ENCODE peak calls at places on chromosome 17, in six cellular contexts. Q is thoracic aorta, K is sigmoid colon, Y is left ventricle myocardium inferior, L is fibroblast of lung, O is breast epithelium. S is an unnamed sample.

GRCh38 chr17:38509772-38510423 is 81.6 kb downstream of the ARHGAP23 start:
- DNase-seq in Q (no peak), K (no peak), Y (no peak), L (peak; percentile 42), O (no peak), S (no peak)

GRCh38 chr17:41178843-41179616 is 1.0 kb upstream of the KRTAP4-2 start:
- DNase-seq in Q (no peak), K (no peak), Y (no peak), L (peak; percentile 3), O (no peak), S (no peak)

GRCh38 chr17:60077226-60077625 is 1.5 kb downstream of the HEATR6 start:
- DNase-seq in Q (no peak), K (no peak), Y (no peak), L (no peak), O (no peak), S (no peak)

GRCh38 chr17:4004517-4005295 is 40.5 kb upstream of the ATP2A3 start:
- DNase-seq in Q (no peak), K (peak; percentile 68), Y (peak; percentile 46), L (peak; percentile 11), O (no peak), S (peak; percentile 80)

GRCh38 chr17:64247836-64248235 is 15.2 kb downstream of the TEX2 start:
- DNase-seq in Q (no peak), K (no peak), Y (no peak), L (no peak), O (no peak), S (no peak)

GRCh38 chr17:19876524-19877161 is 8.9 kb upstream of the ULK2 start:
- DNase-seq in Q (no peak), K (peak; percentile 80), Y (peak; percentile 64), L (no peak), O (peak; percentile 12), S (peak; percentile 81)

GRCh38 chr17:51004249-51004648 is 116.4 kb downstream of the SPAG9 start:
- DNase-seq in Q (no peak), K (no peak), Y (no peak), L (no peak), O (no peak), S (no peak)

GRCh38 chr17:53336281-53336680 is 486.4 kb upstream of the KIF2B start:
- DNase-seq in Q (no peak), K (no peak), Y (no peak), L (peak; percentile 1), O (no peak), S (no peak)

GRCh38 chr17:80380068-80381061 is 34.6 kb upstream of the ENDOV start:
- DNase-seq in Q (no peak), K (peak; percentile 46), Y (no peak), L (no peak), O (peak; percentile 45), S (no peak)

GRCh38 chr17:2233441-2233947 is 70.1 kb downstream of the SMG6 start:
- DNase-seq in Q (peak; percentile 25), K (peak; percentile 69), Y (peak; percentile 33), L (peak; percentile 88), O (no peak), S (no peak)

GRCh38 chr17:75340636-75341035 is 51.4 kb upstream of the SLC25A19 start:
- DNase-seq in Q (no peak), K (no peak), Y (no peak), L (peak; percentile 62), O (no peak), S (no peak)

GRCh38 chr17:41421116-41421515 is 3.3 kb downstream of the KRT37 start:
- DNase-seq in Q (no peak), K (no peak), Y (no peak), L (peak; percentile 80), O (no peak), S (no peak)

GRCh38 chr17:32854177-32854576 is 22.7 kb downstream of the MYO1D start:
- DNase-seq in Q (no peak), K (no peak), Y (no peak), L (peak; percentile 11), O (no peak), S (no peak)

GRCh38 chr17:40597168-40598020 is 32.1 kb upstream of the CCR7 start:
- DNase-seq in Q (no peak), K (no peak), Y (no peak), L (no peak), O (no peak), S (no peak)

GRCh38 chr17:83005639-83006038 is 73.8 kb upstream of the METRNL start:
- DNase-seq in Q (no peak), K (no peak), Y (no peak), L (no peak), O (no peak), S (no peak)

GRCh38 chr17:82065638-82066303 is at the start of gene DUS1L:
- DNase-seq in Q (no peak), K (peak; percentile 80), Y (peak; percentile 74), L (peak; percentile 49), O (peak; percentile 67), S (peak; percentile 87)

GRCh38 chr17:28494445-28495188 is 11.5 kb upstream of the FOXN1 start:
- DNase-seq in Q (no peak), K (peak; percentile 75), Y (peak; percentile 66), L (peak; percentile 38), O (peak; percentile 82), S (peak; percentile 87)

GRCh38 chr17:75601057-75601987 is 13.7 kb downstream of the MYO15B start:
- DNase-seq in Q (no peak), K (peak; percentile 64), Y (peak; percentile 44), L (peak; percentile 7), O (peak; percentile 64), S (peak; percentile 80)

GRCh38 chr17:60640503-60640902 is 37.1 kb upstream of the BCAS3 start:
- DNase-seq in Q (no peak), K (no peak), Y (no peak), L (peak; percentile 11), O (no peak), S (no peak)

GRCh38 chr17:15342460-15342859 is 1.1 kb upstream of the TEKT3 start:
- DNase-seq in Q (no peak), K (no peak), Y (no peak), L (peak; percentile 19), O (no peak), S (no peak)

GRCh38 chr17:57894848-57895247 is 45.0 kb upstream of the MRPS23 start:
- DNase-seq in Q (no peak), K (no peak), Y (no peak), L (no peak), O (no peak), S (no peak)
- H3K4me1 ChIP-seq in Q (peaks cover 87% of the 10 kb centered on the region), K (peaks cover 98% of the 10 kb centered on the region), Y (peaks cover 100% of the 10 kb centered on the region), L (peaks cover 48% of the 10 kb centered on the region), O (peaks cover 49% of the 10 kb centered on the region), S (peaks cover 69% of the 10 kb centered on the region)

GRCh38 chr17:21059761-21060160 is 16.9 kb upstream of the USP22 start:
- DNase-seq in Q (no peak), K (no peak), Y (no peak), L (no peak), O (no peak), S (no peak)

GRCh38 chr17:21061158-21061835 is 18.5 kb upstream of the USP22 start:
- DNase-seq in Q (no peak), K (no peak), Y (no peak), L (no peak), O (no peak), S (no peak)

GRCh38 chr17:21061971-21062526 is 19.2 kb upstream of the USP22 start:
- DNase-seq in Q (no peak), K (no peak), Y (no peak), L (no peak), O (no peak), S (no peak)

GRCh38 chr17:21058098-21058893 is 15.5 kb upstream of the USP22 start:
- DNase-seq in Q (no peak), K (no peak), Y (no peak), L (peak; percentile 61), O (no peak), S (no peak)
- TF ChIP-seq CTCF in Q (no peak), K (no peak), Y (no peak), L (peak; percentile 9), O (no peak), S (no peak)

DNA sequence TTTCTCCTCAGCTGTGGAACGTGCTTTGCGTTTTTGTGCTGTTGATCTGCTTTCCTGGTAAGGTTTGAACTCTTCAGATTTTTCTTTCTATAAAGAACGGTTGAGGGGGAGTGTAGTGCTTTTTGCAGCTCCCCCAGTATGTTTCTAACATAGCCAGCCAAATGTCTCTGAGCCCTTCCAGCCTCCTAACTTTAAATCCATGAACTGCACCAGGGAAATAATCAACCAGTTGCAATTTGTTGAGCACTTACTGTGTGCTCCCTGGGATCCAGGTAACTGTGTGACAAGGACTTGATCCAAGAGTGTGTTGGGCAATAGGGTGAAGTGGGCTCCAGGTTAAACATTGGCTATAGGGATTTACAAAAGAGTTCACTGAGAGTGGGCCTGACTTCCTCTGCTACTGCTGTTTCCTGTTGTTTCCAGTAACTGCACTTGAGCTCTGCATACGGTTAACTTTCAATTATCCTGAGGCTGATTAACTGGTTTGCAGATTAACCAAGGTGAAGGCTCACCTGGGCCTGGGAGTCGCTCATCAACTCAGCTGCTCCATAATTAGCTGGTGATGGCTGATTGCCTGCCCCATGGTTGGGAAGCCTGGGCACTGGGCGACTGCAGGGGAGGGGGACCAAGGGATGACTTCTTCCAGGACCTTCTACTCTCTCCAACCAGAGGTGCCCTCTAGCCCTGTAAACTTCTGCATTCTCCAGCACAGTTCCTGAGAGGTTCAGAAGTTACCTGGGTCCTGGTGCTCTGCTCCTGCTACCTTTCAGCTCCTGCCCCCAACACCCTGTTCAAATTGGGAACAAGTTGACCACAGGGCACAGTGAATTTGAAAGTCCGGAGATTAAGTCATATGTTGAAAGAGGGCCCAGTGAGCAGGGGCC is 19.5 kb downstream of the HLF start:
- DNase-seq in Q (no peak), K (no peak), Y (no peak), L (no peak), O (no peak), S (no peak)
- H3K4me1 ChIP-seq in Q (peaks cover 87% of the 10 kb centered on the region), K (peaks cover 81% of the 10 kb centered on the region), Y (peaks cover 91% of the 10 kb centered on the region), L (peaks cover 31% of the 10 kb centered on the region), O (peaks cover 19% of the 10 kb centered on the region), S (peaks cover 61% of the 10 kb centered on the region)

DNA sequence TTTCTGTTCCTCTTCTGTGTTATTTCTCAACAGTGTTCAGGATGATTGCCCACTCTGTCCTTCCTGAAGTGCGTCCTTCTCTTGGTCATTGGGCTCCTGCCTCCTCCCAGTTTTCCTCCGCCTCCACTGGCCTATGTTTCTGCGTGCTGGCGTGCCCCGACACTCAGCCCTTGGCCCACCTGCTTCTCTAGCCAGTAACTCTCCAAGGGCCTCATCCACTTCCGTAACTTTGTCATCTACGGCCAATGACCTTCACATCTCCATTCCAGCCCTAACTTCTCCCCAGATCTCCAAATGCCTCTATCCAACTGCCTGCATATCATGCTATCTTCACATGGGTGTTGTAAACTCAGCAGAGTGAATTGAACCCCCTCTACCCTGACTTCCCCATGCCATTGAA is 39.6 kb upstream of the RPL38 start:
- DNase-seq in Q (no peak), K (no peak), Y (no peak), L (no peak), O (peak; percentile 22), S (peak; percentile 32)
- TF ChIP-seq CTCF in Q (no peak), K (no peak), Y (no peak), L (no peak), O (no peak), S (no peak)

GRCh38 chr17:7236808-7237207 is 2.4 kb downstream of the PHF23 start:
- DNase-seq in Q (no peak), K (peak; percentile 63), Y (no peak), L (no peak), O (no peak), S (peak; percentile 41)

GRCh38 chr17:7234100-7235012 is at the start of gene DVL2:
- DNase-seq in Q (peak; percentile 87), K (peak; percentile 98), Y (peak; percentile 96), L (peak; percentile 93), O (peak; percentile 97), S (peak; percentile 97)

GRCh38 chr17:7235693-7236665 is 1.7 kb upstream of the DVL2 start:
- DNase-seq in Q (no peak), K (peak; percentile 63), Y (no peak), L (peak; percentile 51), O (no peak), S (no peak)

GRCh38 chr17:7232114-7232513 is 2.2 kb downstream of the DVL2 start:
- DNase-seq in Q (no peak), K (no peak), Y (no peak), L (no peak), O (no peak), S (no peak)

GRCh38 chr17:7233701-7234099 is 617 bp downstream of the DVL2 start:
- DNase-seq in Q (no peak), K (no peak), Y (no peak), L (no peak), O (no peak), S (no peak)
- H3K4me1 ChIP-seq in Q (peaks cover 35% of the 10 kb centered on the region), K (peaks cover 46% of the 10 kb centered on the region), Y (peaks cover 62% of the 10 kb centered on the region), L (peaks cover 16% of the 10 kb centered on the region), O (peaks cover 12% of the 10 kb centered on the region), S (peaks cover 28% of the 10 kb centered on the region)

S was measured in upper lobe of right lung.